ENCODE peak calls at places on chromosome 5, in four cellular contexts. One of them, this sample, is unnamed.

GRCh38 chr5:174191076-174191475 is 145.6 kb downstream of the NSG2 start:
- DNase-seq in mesendoderm: no peak
- DNase-seq in stimulated activated CD4-positive, alpha-beta T cell treated with anti-CD3 and anti-CD28 coated beads, TNF-alpha, amount 100 ng/mL, for 1 hour: no peak
- DNase-seq in left colon: no peak
- DNase-seq in this sample: no peak

GRCh38 chr5:74621492-74621891 is 19.0 kb downstream of the ENC1 start:
- DNase-seq in mesendoderm: peak
- DNase-seq in stimulated activated CD4-positive, alpha-beta T cell treated with anti-CD3 and anti-CD28 coated beads, TNF-alpha, amount 100 ng/mL, for 1 hour: no peak
- DNase-seq in left colon: no peak
- DNase-seq in this sample: no peak

GRCh38 chr5:168467755-168468280 is 18.5 kb upstream of the RARS1 start:
- DNase-seq in mesendoderm: no peak
- DNase-seq in stimulated activated CD4-positive, alpha-beta T cell treated with anti-CD3 and anti-CD28 coated beads, TNF-alpha, amount 100 ng/mL, for 1 hour: no peak
- DNase-seq in left colon: no peak
- DNase-seq in this sample: no peak

GRCh38 chr5:135036405-135036804 is 2.4 kb upstream of the PITX1 start:
- DNase-seq in mesendoderm: no peak
- DNase-seq in stimulated activated CD4-positive, alpha-beta T cell treated with anti-CD3 and anti-CD28 coated beads, TNF-alpha, amount 100 ng/mL, for 1 hour: no peak
- DNase-seq in left colon: no peak
- DNase-seq in this sample: no peak

GRCh38 chr5:149546974-149547373 is 4.3 kb downstream of the CSNK1A1 start:
- DNase-seq in mesendoderm: peak
- DNase-seq in stimulated activated CD4-positive, alpha-beta T cell treated with anti-CD3 and anti-CD28 coated beads, TNF-alpha, amount 100 ng/mL, for 1 hour: no peak
- DNase-seq in left colon: no peak
- DNase-seq in this sample: peak

GRCh38 chr5:141883184-141883947 is 5.2 kb upstream of the PCDH1 start:
- DNase-seq in mesendoderm: peak
- DNase-seq in stimulated activated CD4-positive, alpha-beta T cell treated with anti-CD3 and anti-CD28 coated beads, TNF-alpha, amount 100 ng/mL, for 1 hour: no peak
- DNase-seq in left colon: peak
- DNase-seq in this sample: no peak

GRCh38 chr5:151799407-151799806 is 27.7 kb downstream of the G3BP1 start:
- DNase-seq in mesendoderm: no peak
- DNase-seq in stimulated activated CD4-positive, alpha-beta T cell treated with anti-CD3 and anti-CD28 coated beads, TNF-alpha, amount 100 ng/mL, for 1 hour: no peak
- DNase-seq in left colon: no peak
- DNase-seq in this sample: no peak

GRCh38 chr5:98917433-98917832 is 11.4 kb downstream of the CHD1 start:
- DNase-seq in mesendoderm: no peak
- DNase-seq in stimulated activated CD4-positive, alpha-beta T cell treated with anti-CD3 and anti-CD28 coated beads, TNF-alpha, amount 100 ng/mL, for 1 hour: no peak
- DNase-seq in left colon: no peak
- DNase-seq in this sample: no peak

GRCh38 chr5:72467987-72468386 is 39.2 kb downstream of the ZNF366 start:
- DNase-seq in mesendoderm: no peak
- DNase-seq in stimulated activated CD4-positive, alpha-beta T cell treated with anti-CD3 and anti-CD28 coated beads, TNF-alpha, amount 100 ng/mL, for 1 hour: no peak
- DNase-seq in left colon: no peak
- DNase-seq in this sample: peak

GRCh38 chr5:158483202-158483870 is 616.4 kb downstream of the EBF1 start:
- DNase-seq in mesendoderm: peak
- DNase-seq in stimulated activated CD4-positive, alpha-beta T cell treated with anti-CD3 and anti-CD28 coated beads, TNF-alpha, amount 100 ng/mL, for 1 hour: no peak
- DNase-seq in left colon: no peak
- DNase-seq in this sample: peak

This sample was measured in trophoblast cell.